ENCODE peak calls at places on chromosomes 7 and 10, in six cellular contexts. T, V, D, E, Y and R are unnamed samples.

GRCh38 chr7:142379445-142379844 is 121.6 kb upstream of the PRSS58 start:
- DNase-seq in T (no peak), V (no peak), D (no peak), E (no peak), Y (no peak), R (no peak)

GRCh38 chr10:98646998-98647917 is 200.5 kb upstream of the HPS1 start:
- DNase-seq in T (no peak), V (no peak), D (no peak), E (no peak), Y (no peak), R (no peak)

GRCh38 chr7:116210345-116211005 is at the start of gene TES:
- DNase-seq in T (no peak), V (peak; percentile 46), D (no peak), E (peak; percentile 76), Y (peak; percentile 75), R (no peak)

GRCh38 chr7:1668932-1669485 is 1.1 kb upstream of the ELFN1 start:
- DNase-seq in T (no peak), V (peak; percentile 10), D (no peak), E (peak; percentile 60), Y (peak; percentile 30), R (no peak)

GRCh38 chr10:47214520-47214919 is 85.5 kb upstream of the GDF10 start:
- DNase-seq in T (no peak), V (no peak), D (no peak), E (no peak), Y (peak; percentile 9), R (no peak)

GRCh38 chr7:10412426-10413019 is 561.1 kb upstream of the PHF14 start:
- DNase-seq in T (peak; percentile 54), V (no peak), D (peak; percentile 47), E (peak; percentile 12), Y (peak; percentile 45), R (no peak)

GRCh38 chr7:17668122-17668521 is 272.2 kb downstream of the SNX13 start:
- DNase-seq in T (no peak), V (no peak), D (no peak), E (no peak), Y (no peak), R (no peak)

GRCh38 chr7:157596471-157596870 is 259.7 kb downstream of the DNAJB6 start:
- DNase-seq in T (no peak), V (no peak), D (no peak), E (no peak), Y (no peak), R (no peak)

GRCh38 chr7:40572810-40573470 is 438.1 kb downstream of the SUGCT start:
- DNase-seq in T (no peak), V (no peak), D (no peak), E (peak; percentile 77), Y (peak; percentile 78), R (no peak)

GRCh38 chr10:43775379-43775778 is 126.7 kb upstream of the ZNF32 start:
- DNase-seq in T (no peak), V (no peak), D (no peak), E (no peak), Y (no peak), R (no peak)

GRCh38 chr7:13117103-13117502 is 429.7 kb downstream of the ARL4A start:
- DNase-seq in T (no peak), V (no peak), D (no peak), E (peak; percentile 5), Y (peak; percentile 29), R (no peak)

GRCh38 chr7:73960548-73960947 is 67.4 kb upstream of the ELN start:
- DNase-seq in T (no peak), V (no peak), D (no peak), E (no peak), Y (no peak), R (no peak)

GRCh38 chr10:44993922-44994751 is 6.6 kb upstream of the ZNF22 start:
- DNase-seq in T (no peak), V (no peak), D (no peak), E (peak; percentile 61), Y (peak; percentile 81), R (no peak)

GRCh38 chr10:35446439-35446838 is 110.1 kb downstream of the CCNY start:
- DNase-seq in T (no peak), V (no peak), D (no peak), E (no peak), Y (no peak), R (no peak)

GRCh38 chr10:124152781-124153600 is 59.6 kb upstream of the CHST15 start:
- DNase-seq in T (no peak), V (peak; percentile 39), D (peak; percentile 88), E (peak; percentile 96), Y (peak; percentile 85), R (peak; percentile 54)

GRCh38 chr10:98431016-98431415 is 15.7 kb downstream of the HPS1 start:
- DNase-seq in T (no peak), V (no peak), D (no peak), E (no peak), Y (no peak), R (no peak)

GRCh38 chr7:129225206-129225930 is 538 bp downstream of the AHCYL2 start:
- DNase-seq in T (peak; percentile 50), V (peak; percentile 38), D (peak; percentile 71), E (peak; percentile 48), Y (peak; percentile 42), R (no peak)

GRCh38 chr7:39333701-39334100 is 232.5 kb upstream of the YAE1 start:
- DNase-seq in T (no peak), V (no peak), D (no peak), E (no peak), Y (no peak), R (no peak)

GRCh38 chr10:86411281-86411841 is 44.8 kb upstream of the GRID1 start:
- DNase-seq in T (no peak), V (peak; percentile 37), D (peak; percentile 91), E (peak; percentile 89), Y (peak; percentile 82), R (no peak)

GRCh38 chr7:54897891-54898290 is 120.9 kb upstream of the EGFR start:
- DNase-seq in T (no peak), V (no peak), D (no peak), E (no peak), Y (no peak), R (no peak)

GRCh38 chr7:42222119-42222518 is 14.9 kb downstream of the GLI3 start:
- DNase-seq in T (no peak), V (no peak), D (no peak), E (no peak), Y (no peak), R (no peak)

GRCh38 chr7:42219447-42219846 is 17.6 kb downstream of the GLI3 start:
- DNase-seq in T (no peak), V (no peak), D (no peak), E (peak; percentile 47), Y (peak; percentile 41), R (no peak)

GRCh38 chr7:42224391-42225003 is 12.5 kb downstream of the GLI3 start:
- DNase-seq in T (no peak), V (no peak), D (no peak), E (no peak), Y (no peak), R (no peak)

GRCh38 chr7:42221304-42221703 is 15.7 kb downstream of the GLI3 start:
- DNase-seq in T (no peak), V (no peak), D (no peak), E (no peak), Y (no peak), R (no peak)

DNA sequence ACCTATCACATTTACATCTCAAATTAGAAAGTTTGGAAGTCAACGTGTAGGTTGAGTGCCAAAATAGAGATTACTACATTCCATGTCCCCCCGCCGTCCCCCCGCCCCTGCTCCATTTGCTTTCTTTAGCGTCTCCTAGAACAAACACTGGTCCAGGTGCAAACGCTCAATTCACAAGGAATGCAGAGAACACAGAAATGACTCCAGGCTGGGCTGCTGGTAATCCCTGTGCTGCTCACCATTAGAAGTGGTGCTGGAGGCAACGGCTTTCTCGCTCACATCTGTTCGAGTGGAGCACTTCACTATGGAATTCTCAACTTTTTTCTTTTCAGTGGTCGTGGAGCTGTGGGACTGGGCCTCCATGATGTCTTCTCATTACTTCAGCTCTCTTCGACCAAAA is 14.1 kb downstream of the GLI3 start:
- DNase-seq in T (no peak), V (peak; percentile 48), D (no peak), E (no peak), Y (no peak), R (no peak)
- H3K4me1 ChIP-seq in T (no peaks in the 10 kb centered on the region), V (no peaks in the 10 kb centered on the region), D (no peaks in the 10 kb centered on the region), E (peaks cover 2% of the 10 kb centered on the region), Y (peaks cover 30% of the 10 kb centered on the region), R (no peaks in the 10 kb centered on the region)

GRCh38 chr7:69640216-69640615 is 41.9 kb downstream of the AUTS2 start:
- DNase-seq in T (no peak), V (no peak), D (no peak), E (no peak), Y (no peak), R (no peak)
- H3K4me1 ChIP-seq in T (peaks cover 16% of the 10 kb centered on the region), V (no peaks in the 10 kb centered on the region), D (peaks cover 12% of the 10 kb centered on the region), E (no peaks in the 10 kb centered on the region), Y (peaks cover 12% of the 10 kb centered on the region), R (peaks cover 17% of the 10 kb centered on the region)

GRCh38 chr10:50358925-50359687 is 107.8 kb upstream of the ASAH2 start:
- DNase-seq in T (no peak), V (no peak), D (no peak), E (no peak), Y (no peak), R (no peak)
- H3K4me1 ChIP-seq in T (no peaks in the 10 kb centered on the region), V (no peaks in the 10 kb centered on the region), D (peaks cover 67% of the 10 kb centered on the region), E (peaks cover 5% of the 10 kb centered on the region), Y (no peaks in the 10 kb centered on the region), R (peaks cover 14% of the 10 kb centered on the region)

DNA sequence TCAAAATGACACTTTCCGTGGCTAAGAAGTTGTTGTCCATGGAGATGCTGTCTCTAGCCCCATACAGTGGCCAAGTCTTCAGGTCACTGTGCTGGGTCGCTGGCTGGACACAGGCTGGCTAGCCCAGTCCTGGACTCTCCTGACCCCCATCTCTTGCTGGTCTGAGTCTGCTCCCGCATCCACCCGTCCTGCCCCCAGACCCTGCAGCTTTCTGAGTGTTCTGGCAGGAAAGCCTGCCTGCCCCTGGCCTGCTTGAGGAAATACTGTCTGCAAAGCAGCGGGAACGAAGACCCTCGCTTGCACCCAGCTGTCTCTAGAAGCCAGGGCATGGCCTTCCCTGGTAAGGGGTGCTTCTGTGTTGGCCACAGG is 850 bp downstream of the ARHGAP22 start:
- DNase-seq in T (no peak), V (no peak), D (no peak), E (no peak), Y (no peak), R (no peak)
- H3K4me1 ChIP-seq in T (no peaks in the 10 kb centered on the region), V (no peaks in the 10 kb centered on the region), D (peaks cover 15% of the 10 kb centered on the region), E (peaks cover 46% of the 10 kb centered on the region), Y (no peaks in the 10 kb centered on the region), R (peaks cover 6% of the 10 kb centered on the region)

GRCh38 chr10:110461530-110461929 is 36.2 kb upstream of the DUSP5 start:
- DNase-seq in T (no peak), V (no peak), D (no peak), E (no peak), Y (no peak), R (no peak)
- H3K4me1 ChIP-seq in T (peaks cover 3% of the 10 kb centered on the region), V (no peaks in the 10 kb centered on the region), D (peaks cover 87% of the 10 kb centered on the region), E (peaks cover 1% of the 10 kb centered on the region), Y (peaks cover 51% of the 10 kb centered on the region), R (peaks cover 3% of the 10 kb centered on the region)